ENCODE peak calls at places on chromosomes 13 and 19, in ten cellular contexts. Q is cardiac muscle cell; C is mesothelial cell of epicardium; J is SK-N-SH; N is AG04449; G is esophagus squamous epithelium; F is CD4-positive, alpha-beta T cell; X is fibroblast of pulmonary artery; L is dorsolateral prefrontal cortex; A is bronchial epithelial cell. K is an unnamed sample.

GRCh38 chr13:54424344-54424743 is 1395.7 kb downstream of the OLFM4 start:
- DNase-seq in Q (no peak), C (no peak), J (no peak), N (no peak), G (no peak), F (no peak), X (no peak), L (no peak), A (no peak), K (no peak)

GRCh38 chr19:48403606-48404005 is 10.1 kb downstream of the GRIN2D start:
- DNase-seq in Q (peak; percentile 77), C (no peak), J (peak; percentile 91), N (no peak), G (no peak), F (peak; percentile 46), X (peak; percentile 72), L (no peak), A (peak; percentile 66), K (no peak)

GRCh38 chr13:36872621-36873020 is 47.4 kb downstream of the SMAD9 start:
- DNase-seq in Q (no peak), C (no peak), J (no peak), N (no peak), G (no peak), F (no peak), X (no peak), L (peak; percentile 52), A (no peak), K (no peak)

GRCh38 chr13:28475916-28476725 is 18.8 kb downstream of the FLT1 start:
- DNase-seq in Q (no peak), C (no peak), J (no peak), N (peak; percentile 77), G (no peak), F (no peak), X (peak; percentile 95), L (no peak), A (peak; percentile 89), K (peak; percentile 86)

GRCh38 chr19:35143231-35143715 is at the start of gene FXYD7:
- DNase-seq in Q (no peak), C (no peak), J (peak; percentile 66), N (no peak), G (no peak), F (no peak), X (no peak), L (no peak), A (no peak), K (no peak)

GRCh38 chr19:46571495-46571894 is 29.6 kb upstream of the CALM3 start:
- DNase-seq in Q (peak; percentile 23), C (no peak), J (peak; percentile 63), N (no peak), G (no peak), F (no peak), X (peak; percentile 28), L (no peak), A (peak; percentile 32), K (no peak)

GRCh38 chr19:45638930-45639729 is at the start of gene EML2:
- DNase-seq in Q (peak; percentile 85), C (no peak), J (peak; percentile 15), N (no peak), G (no peak), F (peak; percentile 33), X (no peak), L (no peak), A (peak; percentile 15), K (no peak)

GRCh38 chr19:1814833-1815604 is 2.9 kb upstream of the ATP8B3 start:
- DNase-seq in Q (no peak), C (no peak), J (no peak), N (no peak), G (no peak), F (no peak), X (no peak), L (no peak), A (no peak), K (no peak)

GRCh38 chr19:29211562-29212416 is 1.2 kb downstream of the UQCRFS1 start:
- DNase-seq in Q (peak; percentile 17), C (no peak), J (peak; percentile 14), N (no peak), G (no peak), F (no peak), X (peak; percentile 27), L (no peak), A (no peak), K (no peak)

GRCh38 chr13:72864142-72865035 is 82.5 kb downstream of the PIBF1 start:
- DNase-seq in Q (no peak), C (no peak), J (no peak), N (peak; percentile 28), G (no peak), F (no peak), X (no peak), L (no peak), A (no peak), K (peak; percentile 29)

GRCh38 chr19:7925171-7925837 is 631 bp downstream of the CTXN1 start:
- DNase-seq in Q (peak; percentile 93), C (peak; percentile 89), J (peak; percentile 94), N (no peak), G (no peak), F (peak; percentile 68), X (peak; percentile 80), L (no peak), A (peak; percentile 35), K (no peak)

GRCh38 chr19:53057904-53058579 is 13.5 kb downstream of the ERVV-2 start:
- DNase-seq in Q (peak; percentile 82), C (no peak), J (peak; percentile 72), N (no peak), G (no peak), F (no peak), X (no peak), L (no peak), A (no peak), K (no peak)

GRCh38 chr13:105990256-105990958 is 545.1 kb downstream of the EFNB2 start:
- DNase-seq in Q (no peak), C (no peak), J (no peak), N (no peak), G (no peak), F (no peak), X (peak; percentile 14), L (no peak), A (peak; percentile 91), K (no peak)

GRCh38 chr13:92994056-92994455 is 232.6 kb upstream of the GPC6 start:
- DNase-seq in Q (no peak), C (no peak), J (no peak), N (no peak), G (no peak), F (no peak), X (peak; percentile 27), L (no peak), A (peak; percentile 75), K (no peak)

GRCh38 chr13:31174018-31174417 is 12.3 kb upstream of the HSPH1 start:
- DNase-seq in Q (no peak), C (no peak), J (no peak), N (no peak), G (no peak), F (no peak), X (peak; percentile 69), L (no peak), A (no peak), K (no peak)
- TF ChIP-seq CTCF in Q (peak; percentile 43), C (no peak), J (peak; percentile 54), N (peak; percentile 22), G (peak; percentile 4), F (no peak), X (peak; percentile 35), L (peak; percentile 22), A (peak; percentile 4), K (peak; percentile 18)

DNA sequence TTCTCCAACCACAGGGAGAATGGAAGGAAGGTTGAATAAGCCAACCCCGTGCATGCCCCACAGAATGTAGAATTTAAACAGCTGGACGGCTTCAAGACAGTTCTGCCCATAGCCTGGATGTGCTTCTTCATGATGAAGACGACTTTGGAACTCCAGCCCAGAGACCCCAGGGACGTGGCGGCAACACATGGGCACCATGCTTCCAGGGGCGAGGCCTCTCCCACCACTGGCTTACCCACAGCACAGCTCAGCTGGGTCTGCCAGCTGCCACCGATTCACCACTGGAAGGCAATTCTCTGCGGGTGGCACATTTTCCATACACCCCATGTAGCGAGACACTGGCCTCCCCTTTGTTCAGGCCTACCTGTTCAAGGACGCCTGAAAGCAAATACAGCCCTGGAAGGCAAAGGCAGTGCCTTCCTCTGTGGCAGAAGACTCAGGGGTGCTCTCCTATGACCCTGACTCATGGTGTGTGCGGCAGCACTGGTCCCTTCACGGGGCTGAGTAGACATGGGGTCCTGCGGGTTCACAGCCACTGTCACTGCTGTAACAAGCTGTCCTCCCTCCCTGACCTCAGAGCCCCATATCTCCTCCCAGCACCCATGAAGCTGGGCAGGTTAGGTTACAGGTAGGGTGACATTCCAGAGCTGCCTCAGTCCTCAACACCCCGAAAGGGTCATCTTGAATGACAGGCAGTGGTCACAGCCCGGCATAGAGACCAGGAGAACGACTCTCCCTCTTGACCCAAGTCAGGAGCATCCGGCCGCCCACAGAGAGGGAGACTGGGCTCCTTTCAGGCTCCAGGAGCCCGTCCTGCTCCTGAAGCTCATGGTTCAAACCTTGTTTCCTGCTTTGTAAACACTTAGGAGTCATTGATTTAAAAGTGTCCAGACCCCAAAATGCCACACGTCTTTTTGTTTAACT is 72.7 kb downstream of the SPACA7 start:
- DNase-seq in Q (no peak), C (no peak), J (peak; percentile 12), N (no peak), G (no peak), F (no peak), X (no peak), L (no peak), A (no peak), K (no peak)
- TF ChIP-seq CTCF in Q (no peak), C (no peak), J (no peak), N (no peak), G (no peak), F (no peak), X (no peak), L (no peak), A (no peak), K (no peak)

DNA sequence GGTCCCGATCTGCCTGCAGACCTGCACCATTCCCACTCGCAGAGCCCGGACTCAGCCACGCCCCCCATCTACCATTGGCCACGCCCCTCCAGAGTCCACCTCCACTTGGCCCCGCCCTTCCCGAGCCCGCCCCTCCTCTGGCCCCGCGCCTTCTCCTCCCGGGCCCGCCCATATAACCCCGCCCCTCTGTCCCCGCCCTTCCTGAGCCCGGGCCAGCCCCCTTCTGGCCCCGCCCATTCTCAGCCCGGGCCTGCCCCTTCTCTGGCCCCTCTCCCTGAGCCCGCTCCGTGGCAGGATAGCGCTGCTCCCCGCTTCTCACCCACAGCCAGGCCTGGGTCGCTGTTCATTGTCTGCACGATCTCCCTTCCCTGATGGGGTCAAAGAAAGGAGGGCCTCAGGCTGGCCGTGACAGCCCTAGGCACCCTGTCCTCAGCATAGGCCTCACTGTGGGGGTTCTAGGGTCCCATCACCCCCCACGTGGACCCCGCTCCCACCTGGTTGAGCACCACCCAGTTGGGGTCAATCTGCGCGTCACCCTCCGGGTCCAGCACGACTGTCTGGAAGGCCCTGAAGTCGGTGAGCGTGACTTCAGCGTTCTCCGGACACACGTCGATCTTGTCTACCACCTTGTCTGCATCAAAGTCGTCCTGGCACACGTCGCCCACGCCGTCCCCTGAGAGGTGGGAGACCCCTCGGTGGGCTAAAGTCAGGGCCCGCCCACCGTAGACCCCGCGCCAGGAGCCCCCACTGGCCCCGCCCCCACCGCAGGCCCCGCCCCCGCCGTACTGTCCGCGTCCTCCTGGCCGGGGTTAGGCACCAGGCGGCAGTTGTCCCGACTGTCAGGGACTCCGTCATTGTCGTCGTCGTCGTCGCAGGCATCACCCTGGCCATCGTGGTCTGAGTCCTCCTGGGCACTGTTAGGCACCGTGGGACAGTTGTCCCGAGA is 5.7 kb downstream of the COMP start:
- DNase-seq in Q (peak; percentile 86), C (peak; percentile 72), J (peak; percentile 100), N (no peak), G (no peak), F (peak; percentile 46), X (peak; percentile 57), L (no peak), A (no peak), K (no peak)
- TF ChIP-seq CTCF in Q (no peak), C (no peak), J (no peak), N (no peak), G (no peak), F (no peak), X (no peak), L (no peak), A (no peak), K (no peak)

GRCh38 chr19:54439174-54439851 is 9.7 kb upstream of the LENG8 start:
- DNase-seq in Q (peak; percentile 70), C (no peak), J (peak; percentile 63), N (no peak), G (no peak), F (peak; percentile 6), X (peak; percentile 55), L (peak; percentile 80), A (peak; percentile 36), K (no peak)
- TF ChIP-seq CTCF in Q (peak; percentile 65), C (no peak), J (peak; percentile 52), N (peak; percentile 67), G (peak; percentile 56), F (no peak), X (peak; percentile 58), L (peak; percentile 38), A (peak; percentile 62), K (peak; percentile 35)

K was measured in AG09309.